ENCODE peak calls at places on chromosome 1, in ten cellular contexts. F is stimulated activated CD8-positive, alpha-beta memory T cell treated with anti-CD3 and anti-CD28 coated beads, Interleukin-15, amount 100 ng/mL, for 4 hours; V is HEK293T; R is AG09309; E is NCI-H2081; K is AG20443; X is activated CD4-positive, CD25-positive, alpha-beta regulatory T cell; D is T-helper 9 cell; M is cerebellar cortex; I is ovary. Y is an unnamed sample.

GRCh38 chr1:201714542-201715276 is 114.2 kb upstream of the IPO9 start:
- DNase-seq in X (no peak), D (no peak), V (peak; percentile 59), E (no peak), I (peak; percentile 68), K (peak; percentile 94), M (peak; percentile 34), R (peak; percentile 99), F (no peak), Y (no peak)

GRCh38 chr1:8082945-8083344 is 56.8 kb upstream of the ERRFI1 start:
- DNase-seq in E (no peak), F (no peak), K (peak; percentile 64), M (no peak), V (no peak), I (no peak), D (no peak), R (peak; percentile 77), X (no peak), Y (no peak)

GRCh38 chr1:48532976-48533375 is 61.0 kb upstream of the SPATA6 start:
- DNase-seq in M (no peak), R (no peak), F (no peak), V (no peak), K (no peak), E (peak; percentile 71), D (no peak), X (no peak), I (no peak), Y (no peak)

GRCh38 chr1:178566187-178566586 is 53.3 kb downstream of the TEX35 start:
- DNase-seq in I (no peak), X (no peak), K (no peak), R (peak; percentile 5), F (no peak), E (no peak), V (no peak), D (no peak), M (no peak), Y (no peak)

GRCh38 chr1:79633456-79633855 is 626.9 kb upstream of the ADGRL4 start:
- DNase-seq in I (no peak), M (no peak), F (no peak), R (no peak), E (no peak), V (no peak), D (no peak), X (no peak), K (peak; percentile 47), Y (no peak)

GRCh38 chr1:60903591-60903990 is 178.8 kb upstream of the NFIA start:
- DNase-seq in M (no peak), R (no peak), K (peak; percentile 49), E (no peak), F (no peak), I (no peak), D (no peak), V (no peak), X (no peak), Y (no peak)

GRCh38 chr1:222749927-222750326 is 12.9 kb downstream of the FAM177B start:
- DNase-seq in X (no peak), D (no peak), K (no peak), F (no peak), I (no peak), E (no peak), R (no peak), M (peak; percentile 26), V (no peak), Y (peak; percentile 27)

GRCh38 chr1:175152006-175152652 is 40.4 kb downstream of the KIAA0040 start:
- DNase-seq in K (peak; percentile 76), R (no peak), E (peak; percentile 35), V (peak; percentile 76), M (peak; percentile 63), X (peak; percentile 63), F (peak; percentile 23), I (peak; percentile 57), D (peak; percentile 69), Y (peak; percentile 67)

GRCh38 chr1:16888806-16889178 is 7.0 kb upstream of the RNU1-2 start:
- DNase-seq in V (no peak), D (no peak), R (no peak), F (no peak), E (no peak), X (no peak), M (peak; percentile 45), I (no peak), K (peak; percentile 49), Y (no peak)

GRCh38 chr1:115067460-115067859 is 21.8 kb downstream of the TSPAN2 start:
- DNase-seq in K (peak; percentile 69), F (no peak), R (no peak), M (no peak), D (no peak), E (no peak), X (no peak), V (no peak), I (no peak), Y (no peak)

GRCh38 chr1:37731312-37732019 is 33.5 kb downstream of the EPHA10 start:
- DNase-seq in R (no peak), D (no peak), X (no peak), E (no peak), V (no peak), K (peak; percentile 3), M (no peak), F (no peak), I (no peak), Y (no peak)

GRCh38 chr1:235901461-235901860 is 34.8 kb upstream of the LYST start:
- DNase-seq in K (peak; percentile 45), E (no peak), F (no peak), I (no peak), X (no peak), D (no peak), V (no peak), M (no peak), R (no peak), Y (no peak)

GRCh38 chr1:159266832-159267231 is 35.3 kb upstream of the FCER1A start:
- DNase-seq in V (no peak), K (no peak), I (no peak), R (no peak), D (no peak), F (no peak), X (no peak), E (no peak), M (no peak), Y (no peak)

GRCh38 chr1:224763126-224763764 is 147.1 kb downstream of the CNIH3 start:
- DNase-seq in E (no peak), M (no peak), V (no peak), D (no peak), K (no peak), F (no peak), R (no peak), I (no peak), X (no peak), Y (no peak)

GRCh38 chr1:185066181-185066580 is 20.8 kb downstream of the RNF2 start:
- DNase-seq in V (no peak), M (no peak), D (no peak), I (no peak), E (no peak), K (no peak), F (no peak), R (no peak), X (no peak), Y (no peak)

GRCh38 chr1:30160999-30161689 is 562.2 kb downstream of the MATN1 start:
- DNase-seq in M (no peak), D (no peak), R (no peak), K (no peak), X (no peak), F (no peak), I (no peak), V (no peak), E (no peak), Y (no peak)

GRCh38 chr1:23461050-23461449 is 22.9 kb downstream of the ASAP3 start:
- DNase-seq in V (no peak), F (no peak), I (no peak), K (no peak), D (no peak), M (no peak), X (no peak), R (no peak), E (no peak), Y (no peak)

GRCh38 chr1:230215049-230215448 is 148.0 kb downstream of the GALNT2 start:
- DNase-seq in R (peak; percentile 25), I (peak; percentile 67), D (no peak), V (no peak), X (no peak), E (no peak), M (peak; percentile 88), K (peak; percentile 43), F (no peak), Y (no peak)

GRCh38 chr1:185603158-185603557 is 131.0 kb upstream of the HMCN1 start:
- DNase-seq in D (no peak), V (no peak), R (no peak), M (no peak), X (no peak), F (no peak), K (no peak), E (no peak), I (no peak), Y (no peak)

GRCh38 chr1:9825101-9826074 is 1.6 kb upstream of the CLSTN1 start:
- DNase-seq in V (peak; percentile 45), K (peak; percentile 80), R (no peak), E (peak; percentile 49), M (peak; percentile 76), F (peak; percentile 8), I (peak; percentile 76), D (peak; percentile 36), X (no peak), Y (no peak)

GRCh38 chr1:18962121-18962721 is 5.7 kb upstream of the IFFO2 start:
- DNase-seq in I (no peak), F (no peak), K (peak; percentile 81), X (no peak), D (no peak), V (no peak), E (no peak), R (no peak), M (peak; percentile 77), Y (no peak)

GRCh38 chr1:243917863-243918565 is 68.0 kb upstream of the AKT3 start:
- DNase-seq in I (no peak), K (peak; percentile 50), V (no peak), X (no peak), R (no peak), D (no peak), M (peak; percentile 25), E (no peak), F (no peak), Y (no peak)

GRCh38 chr1:209086486-209087192 is 496.9 kb upstream of the CAMK1G start:
- DNase-seq in F (no peak), D (no peak), K (no peak), V (no peak), I (no peak), R (no peak), M (no peak), E (no peak), X (no peak), Y (no peak)

GRCh38 chr1:208312706-208313105 is 68.5 kb upstream of the PLXNA2 start:
- DNase-seq in D (no peak), K (no peak), F (no peak), R (no peak), V (no peak), I (no peak), X (no peak), E (no peak), M (no peak), Y (no peak)

GRCh38 chr1:161420763-161421455 is 53.2 kb upstream of the CFAP126 start:
- DNase-seq in M (peak; percentile 29), X (no peak), F (no peak), D (no peak), K (no peak), V (peak; percentile 61), I (no peak), R (no peak), E (peak; percentile 46), Y (no peak)

Y was measured in neuronal stem cell.